ENCODE peak calls at places on chromosomes 11 and 22, in seven cellular contexts. O is HCT116, A is prostate gland, X is HepG2, E is stomach, U is sigmoid colon, Y is K562. M is an unnamed sample.

GRCh38 chr11:111834432-111835163 is 36.8 kb downstream of the ALG9 start:
- DNase-seq in X (no peak), Y (no peak), O (no peak), E (no peak), A (no peak), U (no peak), M (no peak)

GRCh38 chr11:123238297-123238696 is 43.2 kb upstream of the CLMP start:
- DNase-seq in X (no peak), A (no peak), Y (no peak), E (no peak), O (no peak), U (peak), M (no peak)

GRCh38 chr11:35746356-35747153 is 84.0 kb downstream of the TRIM44 start:
- DNase-seq in X (no peak), Y (no peak), U (no peak), A (no peak), E (no peak), O (no peak), M (no peak)

GRCh38 chr11:69321877-69322350 is 28.0 kb downstream of the MYEOV start:
- DNase-seq in O (no peak), Y (no peak), A (no peak), X (no peak), E (no peak), U (peak), M (no peak)

GRCh38 chr11:76083563-76084451 is 122.5 kb downstream of the WNT11 start:
- DNase-seq in A (no peak), Y (no peak), E (no peak), U (no peak), X (no peak), O (no peak), M (no peak)

GRCh38 chr11:83540112-83540675 is 254.0 kb upstream of the CCDC90B start:
- DNase-seq in E (no peak), U (no peak), Y (no peak), O (no peak), X (no peak), A (no peak), M (no peak)

GRCh38 chr11:91872216-91872615 is 352.4 kb upstream of the FAT3 start:
- DNase-seq in E (no peak), O (no peak), U (no peak), Y (no peak), A (no peak), X (no peak), M (no peak)

GRCh38 chr11:79626135-79626748 is 185.4 kb upstream of the TENM4 start:
- DNase-seq in O (no peak), Y (no peak), X (no peak), U (no peak), A (no peak), E (no peak), M (no peak)

GRCh38 chr22:37186228-37186996 is 1.6 kb downstream of the C1QTNF6 start:
- DNase-seq in O (peak), E (no peak), X (peak), A (no peak), Y (peak), U (peak), M (no peak)

GRCh38 chr11:489610-490185 is 17.3 kb downstream of the RNH1 start:
- DNase-seq in O (no peak), U (no peak), E (no peak), X (no peak), Y (no peak), A (no peak), M (no peak)

DNA sequence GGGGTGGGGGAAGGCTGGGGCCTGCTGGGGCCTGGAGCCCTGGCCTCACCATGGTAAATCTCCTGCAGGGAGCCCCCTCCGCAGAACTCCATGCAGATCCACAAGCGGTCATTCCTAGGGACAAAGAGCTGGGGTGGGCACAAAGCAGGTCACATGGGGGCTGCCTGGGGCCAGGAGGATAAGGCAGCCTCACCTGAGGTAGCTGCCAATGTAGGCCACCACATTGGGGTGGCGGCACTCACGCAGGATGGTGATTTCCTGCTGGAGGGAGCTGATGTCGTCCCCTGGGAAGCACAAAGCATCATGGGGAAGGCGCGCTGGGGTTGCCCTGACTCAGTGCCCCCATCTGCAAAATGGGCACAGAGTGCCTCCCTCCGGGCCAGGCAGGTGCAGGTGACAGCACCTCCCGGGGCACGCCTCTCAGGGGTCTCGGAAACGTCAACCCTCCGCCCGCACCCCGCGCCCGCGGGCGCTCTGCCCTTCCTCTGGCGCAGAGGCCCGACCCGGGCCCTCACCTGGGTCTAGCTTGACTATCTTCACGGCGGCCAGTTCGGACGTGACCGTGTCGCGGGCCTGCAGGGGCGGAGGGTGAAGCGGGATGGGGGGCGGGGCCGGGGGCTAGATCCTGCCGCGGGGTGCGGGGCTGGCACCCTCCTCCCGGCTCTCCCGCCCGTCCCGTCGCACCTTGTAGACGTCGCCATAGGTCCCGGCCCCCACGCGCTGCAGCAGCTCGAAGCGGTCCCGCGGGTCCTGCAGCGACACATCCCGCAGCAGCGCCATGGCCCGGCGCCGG is 448 bp downstream of the MAP4K2 start:
- DNase-seq in O (no peak), E (no peak), Y (no peak), X (no peak), A (no peak), U (peak), M (peak)
- TF ChIP-seq POLR2A in O (no peak), E (no peak), Y (no peak), X (no peak), A (no peak), U (no peak), M (no peak)

DNA sequence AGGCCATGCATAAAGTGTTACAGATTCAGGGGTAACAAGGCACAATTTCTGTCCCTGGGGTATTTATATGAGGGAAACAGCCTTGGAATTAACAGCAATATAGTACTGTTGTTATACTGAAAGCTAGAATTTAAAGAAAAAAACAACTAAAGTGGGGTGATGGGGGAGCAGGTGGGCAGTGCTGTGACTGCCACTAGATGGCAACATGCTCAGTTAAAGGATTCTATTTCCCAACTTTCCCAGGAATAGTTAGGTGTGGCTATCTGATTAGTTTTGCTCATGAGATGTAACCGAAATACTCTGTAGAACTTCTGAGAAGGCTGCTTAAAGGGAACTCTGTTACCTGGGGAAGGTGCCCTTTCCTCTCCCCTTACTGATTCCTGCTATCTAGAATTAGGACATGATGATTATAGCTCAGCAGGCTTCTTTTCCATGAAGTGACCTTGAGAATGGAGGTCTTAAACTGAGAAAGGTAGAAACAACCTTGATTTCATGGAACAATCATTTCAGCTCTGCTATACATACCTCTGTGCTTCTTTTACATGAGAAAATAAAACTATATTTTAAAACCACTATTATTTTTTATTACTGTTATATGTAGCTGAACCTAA is 102.6 kb downstream of the RELT start:
- DNase-seq in Y (peak), U (no peak), E (no peak), A (no peak), X (peak), O (peak), M (no peak)
- TF ChIP-seq POLR2AphosphoS5 in Y (no peak), U (no peak), E (no peak), A (no peak), X (no peak), O (no peak), M (no peak)

GRCh38 chr11:41799747-41800146 is 340.3 kb upstream of the LRRC4C start:
- DNase-seq in A (no peak), Y (no peak), O (no peak), E (no peak), X (no peak), U (no peak), M (no peak)

GRCh38 chr11:41789376-41789775 is 329.9 kb upstream of the LRRC4C start:
- DNase-seq in X (no peak), Y (no peak), O (no peak), E (no peak), A (no peak), U (no peak), M (no peak)

GRCh38 chr11:41795004-41795403 is 335.6 kb upstream of the LRRC4C start:
- DNase-seq in O (no peak), U (no peak), A (no peak), X (no peak), E (no peak), Y (no peak), M (no peak)
- TF ChIP-seq CTCF in O (no peak), U (no peak), A (no peak), X (no peak), E (no peak), Y (no peak), M (no peak)

DNA sequence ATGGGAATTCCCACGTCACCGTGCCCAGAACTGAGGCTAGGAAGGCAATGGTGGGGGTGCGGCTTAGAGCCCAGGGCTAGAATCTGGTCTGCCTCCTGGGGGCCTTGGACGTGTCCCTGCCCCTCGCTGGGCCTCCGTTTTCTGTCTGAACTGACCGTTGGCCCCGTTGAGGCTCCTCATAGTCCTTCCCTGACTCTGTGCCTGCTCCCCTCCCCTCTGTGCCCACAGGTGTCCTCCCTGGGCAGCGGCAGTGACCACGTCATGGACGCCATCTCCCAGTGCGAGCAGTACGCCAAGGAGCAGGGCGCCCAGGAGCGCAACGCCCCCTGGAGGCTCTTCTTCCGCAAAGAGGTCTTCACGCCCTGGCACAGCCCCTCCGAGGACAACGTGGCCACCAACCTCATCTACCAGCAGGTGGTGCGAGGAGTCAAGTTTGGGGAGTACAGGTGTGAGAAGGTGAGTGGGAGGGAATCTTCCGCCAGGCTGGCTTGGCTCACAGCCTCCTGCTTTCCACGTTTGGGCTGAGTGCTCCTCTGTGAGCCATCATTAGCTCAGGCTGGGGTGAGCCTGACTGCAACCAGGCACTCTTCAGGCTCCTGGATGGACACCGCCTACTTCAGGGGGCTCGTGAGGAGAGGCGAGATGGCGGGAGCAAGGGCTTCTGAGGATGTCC is 63.9 kb downstream of the MYO7A start:
- DNase-seq in E (peak), U (no peak), X (peak), Y (peak), O (peak), A (peak), M (peak)
- TF ChIP-seq POLR2A in E (no peak), U (no peak), X (no peak), Y (no peak), O (peak), A (no peak), M (no peak)

GRCh38 chr11:1759151-1759850 is 4.4 kb downstream of the CTSD start:
- DNase-seq in A (no peak), E (no peak), U (no peak), Y (no peak), O (no peak), X (no peak), M (no peak)

GRCh38 chr11:1759851-1760220 is 3.9 kb downstream of the CTSD start:
- DNase-seq in U (no peak), Y (no peak), E (no peak), X (no peak), A (no peak), O (no peak), M (no peak)

GRCh38 chr11:1761110-1761856 is 2.4 kb downstream of the CTSD start:
- DNase-seq in U (no peak), E (no peak), A (no peak), O (no peak), X (no peak), Y (no peak), M (no peak)

GRCh38 chr11:1761857-1762536 is 1.7 kb downstream of the CTSD start:
- DNase-seq in Y (no peak), A (no peak), E (no peak), U (no peak), X (no peak), O (no peak), M (no peak)

DNA sequence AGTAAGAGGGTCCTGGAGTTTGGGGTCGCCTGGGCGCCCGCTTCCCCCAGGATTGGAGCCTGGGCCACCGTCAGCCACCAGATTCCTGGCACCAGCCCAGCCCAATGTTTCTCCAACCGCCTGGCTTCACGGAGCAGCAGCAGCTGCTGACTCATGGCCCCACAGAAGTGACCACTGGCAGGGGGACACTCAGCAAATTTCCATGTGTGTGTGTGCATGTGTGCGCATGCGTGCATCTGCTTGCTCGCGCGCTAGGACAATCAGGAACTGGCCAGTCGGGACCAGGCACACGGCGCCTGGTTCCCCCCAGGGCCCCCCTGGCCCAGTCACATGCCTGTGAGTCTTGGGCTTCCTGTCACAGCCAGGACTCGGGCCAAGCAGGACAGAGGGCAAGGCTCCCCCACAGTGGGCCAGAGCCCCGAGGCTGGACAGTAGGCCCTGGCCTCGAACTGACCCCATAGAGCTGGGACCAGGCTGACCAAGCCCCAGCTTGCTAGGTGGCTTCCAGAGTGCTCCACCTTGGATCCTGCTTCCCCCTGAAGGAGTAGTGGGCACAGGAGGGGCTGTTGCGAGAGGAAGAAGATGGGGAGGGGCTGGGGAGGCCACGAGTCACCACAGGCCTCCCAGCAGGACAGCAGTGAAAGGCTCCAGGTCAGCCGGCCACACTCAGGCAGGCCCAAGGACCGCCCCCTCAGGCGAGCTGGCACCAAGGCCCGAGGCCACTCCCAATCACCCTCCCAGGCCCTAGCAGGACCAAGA is 3.2 kb downstream of the CTSD start:
- DNase-seq in Y (peak), U (peak), O (no peak), X (no peak), E (peak), A (no peak), M (peak)
- TF ChIP-seq POLR2AphosphoS5 in Y (no peak), U (peak), O (no peak), X (no peak), E (peak), A (no peak), M (peak)

M was measured in transverse colon.